ENCODE peak calls at places on chromosomes 11 and 22, in five cellular contexts. L is cardiac fibroblast, X is tibial nerve, U is tibial artery, H is A549. W is an unnamed sample.

GRCh38 chr22:37560682-37561208 is 465 bp downstream of the CDC42EP1 start:
- DNase-seq in L (peak), X (no peak), U (no peak), H (no peak), W (peak)

GRCh38 chr11:29657709-29658108 is 359.1 kb downstream of the KCNA4 start:
- DNase-seq in L (no peak), X (no peak), U (no peak), H (no peak), W (no peak)

GRCh38 chr11:121459413-121460041 is 6.8 kb upstream of the SORL1-AS1 start:
- DNase-seq in L (no peak), X (no peak), U (no peak), H (no peak), W (no peak)

GRCh38 chr22:26995222-26995621 is 337.8 kb downstream of the MIAT start:
- DNase-seq in L (no peak), X (no peak), U (no peak), H (no peak), W (peak)

GRCh38 chr22:19817561-19818263 is 37.0 kb downstream of the GNB1L start:
- DNase-seq in L (no peak), X (no peak), U (peak), H (no peak), W (no peak)

GRCh38 chr11:65536412-65537295 is 11.8 kb downstream of the SCYL1 start:
- DNase-seq in L (no peak), X (no peak), U (no peak), H (no peak), W (no peak)

GRCh38 chr11:67268036-67268683 is 1.9 kb downstream of the GRK2 start:
- DNase-seq in L (no peak), X (no peak), U (peak), H (no peak), W (no peak)

GRCh38 chr11:5620606-5621521 is 3.9 kb upstream of the TRIM34 start:
- DNase-seq in L (peak), X (no peak), U (no peak), H (peak), W (peak)

GRCh38 chr11:41245184-41245583 is 214.3 kb downstream of the LRRC4C start:
- DNase-seq in L (no peak), X (no peak), U (no peak), H (no peak), W (no peak)

GRCh38 chr11:119723952-119724325 is 5.1 kb downstream of the NECTIN1 start:
- DNase-seq in L (no peak), X (no peak), U (no peak), H (no peak), W (no peak)

GRCh38 chr11:119722281-119722794 is 6.7 kb downstream of the NECTIN1 start:
- DNase-seq in L (no peak), X (no peak), U (no peak), H (no peak), W (no peak)

GRCh38 chr11:119720311-119720710 is 8.7 kb downstream of the NECTIN1 start:
- DNase-seq in L (no peak), X (no peak), U (no peak), H (no peak), W (no peak)

GRCh38 chr11:119723243-119723951 is 5.6 kb downstream of the NECTIN1 start:
- DNase-seq in L (no peak), X (no peak), U (no peak), H (no peak), W (no peak)

DNA sequence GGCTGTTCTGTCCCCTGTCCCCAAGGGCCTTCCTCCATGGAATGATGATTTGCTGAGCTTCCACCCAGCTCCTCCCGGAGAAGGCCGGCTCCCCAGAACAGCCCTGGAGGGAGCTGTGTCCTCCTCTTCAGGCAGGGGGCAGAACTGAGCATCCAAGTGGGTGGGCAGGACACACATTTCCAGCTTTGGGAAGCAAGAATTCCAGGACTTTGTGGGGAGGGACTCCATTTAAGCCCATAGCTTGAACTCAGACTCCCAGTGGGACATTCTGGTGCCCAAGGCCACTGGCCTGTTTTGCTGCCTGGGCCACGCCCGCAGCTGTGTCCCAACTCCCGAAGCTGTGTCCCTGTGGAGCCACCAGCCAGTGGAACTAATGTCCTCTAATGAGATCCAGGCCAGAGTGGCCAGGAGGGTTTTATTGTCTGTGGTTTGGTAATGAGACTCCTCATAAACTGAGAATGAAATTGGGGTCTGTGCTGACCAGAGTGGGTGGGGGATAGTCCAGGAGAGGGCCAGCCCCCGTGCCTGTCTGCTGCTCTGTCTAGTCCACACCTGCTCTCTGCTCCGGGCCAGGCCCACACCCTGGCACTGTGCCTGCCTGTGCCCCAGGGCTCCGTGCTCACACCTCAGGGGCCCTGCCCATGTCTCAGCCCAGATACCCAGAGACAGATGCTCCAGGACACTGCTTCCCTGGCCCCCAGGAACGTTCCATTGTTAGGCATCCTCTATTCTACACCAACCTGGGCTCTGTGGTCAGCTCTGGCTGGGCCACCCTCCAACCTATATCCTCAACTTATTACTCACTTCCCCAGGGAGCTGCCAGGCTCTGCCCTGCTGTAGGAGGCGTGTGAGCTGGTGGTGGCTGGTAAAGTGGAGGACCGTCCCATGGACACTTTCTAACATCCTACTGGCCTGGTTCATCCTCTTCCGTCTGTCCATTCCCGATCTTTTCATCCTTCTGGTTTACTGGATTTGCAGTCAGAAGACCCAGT is 7.6 kb downstream of the NECTIN1 start:
- DNase-seq in L (peak), X (no peak), U (no peak), H (peak), W (peak)
- TF ChIP-seq CTCF in L (peak), X (peak), U (peak), H (no peak), W (peak)

DNA sequence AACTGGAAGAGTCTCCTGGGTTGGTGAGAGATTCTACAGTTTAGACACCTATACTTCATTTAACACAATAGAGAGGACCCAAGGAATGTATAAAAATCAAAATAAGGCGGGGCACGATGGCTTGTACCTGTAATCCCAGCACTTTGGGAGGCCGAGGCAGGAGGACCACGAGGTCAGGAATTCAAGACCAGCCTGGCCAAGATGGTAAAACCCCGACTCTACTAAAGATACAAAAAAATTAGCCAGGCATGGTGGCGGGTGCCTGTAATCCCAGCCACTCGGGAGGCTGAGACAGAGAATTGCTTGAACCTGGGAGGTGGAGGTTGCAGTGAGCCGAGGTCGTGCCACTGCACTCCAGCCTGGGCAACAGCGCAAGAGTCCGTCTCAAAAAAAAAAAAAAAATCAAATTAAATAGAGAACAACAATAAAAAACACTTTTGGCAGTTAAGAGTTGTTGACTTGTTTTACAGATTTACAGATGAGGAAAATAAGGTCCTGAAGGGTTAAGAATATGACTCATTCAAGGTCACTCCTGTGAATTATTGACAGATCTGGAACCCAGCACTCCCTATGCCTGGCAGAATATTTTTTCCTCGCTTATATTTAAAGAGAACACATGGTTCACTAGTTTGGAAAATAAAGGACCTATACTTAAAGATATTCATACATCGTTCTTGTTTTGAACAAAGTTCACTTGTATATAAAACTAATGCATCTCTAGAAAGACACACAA is 5.2 kb downstream of the LGR4 start:
- DNase-seq in L (no peak), X (no peak), U (no peak), H (peak), W (no peak)
- H3K4me3 ChIP-seq in L (no peak), X (no peak), U (no peak), H (peak), W (no peak)

GRCh38 chr22:42983470-42983869 is 31.5 kb downstream of the PACSIN2 start:
- DNase-seq in L (no peak), X (no peak), U (no peak), H (no peak), W (no peak)
- TF ChIP-seq CTCF in L (no peak), X (no peak), U (no peak), H (no peak), W (no peak)

GRCh38 chr11:48093795-48094642 is 113.7 kb downstream of the PTPRJ start:
- DNase-seq in L (no peak), X (no peak), U (no peak), H (no peak), W (peak)
- H3K4me3 ChIP-seq in L (no peak), X (no peak), U (no peak), H (no peak), W (no peak)

W was measured in choroid plexus epithelial cell.